ENCODE peak calls at places on chromosome 22, in four cellular contexts. One of them, this sample, is unnamed.

GRCh38 chr22:23278883-23279675 is 98.8 kb downstream of the BCR start:
- DNase-seq in CD8-positive, alpha-beta T cell: peak
- DNase-seq in breast epithelium: peak
- DNase-seq in RWPE2: peak
- DNase-seq in this sample: peak

GRCh38 chr22:50469377-50470305 is 5.2 kb downstream of the SBF1 start:
- DNase-seq in CD8-positive, alpha-beta T cell: peak
- DNase-seq in breast epithelium: peak
- DNase-seq in RWPE2: peak
- DNase-seq in this sample: peak

GRCh38 chr22:43085658-43086606 is 3.3 kb downstream of the TTLL1 start:
- DNase-seq in CD8-positive, alpha-beta T cell: no peak
- DNase-seq in breast epithelium: no peak
- DNase-seq in RWPE2: no peak
- DNase-seq in this sample: no peak

GRCh38 chr22:21942939-21943338 is 9.7 kb downstream of the PPM1F start:
- DNase-seq in CD8-positive, alpha-beta T cell: no peak
- DNase-seq in breast epithelium: no peak
- DNase-seq in RWPE2: no peak
- DNase-seq in this sample: no peak

GRCh38 chr22:27247691-27248434 is 553.7 kb downstream of the MN1 start:
- DNase-seq in CD8-positive, alpha-beta T cell: no peak
- DNase-seq in breast epithelium: no peak
- DNase-seq in RWPE2: no peak
- DNase-seq in this sample: no peak

GRCh38 chr22:43094085-43094484 is 4.9 kb upstream of the TTLL1 start:
- DNase-seq in CD8-positive, alpha-beta T cell: no peak
- DNase-seq in breast epithelium: no peak
- DNase-seq in RWPE2: no peak
- DNase-seq in this sample: peak

GRCh38 chr22:41469218-41469851 is 418 bp downstream of the ACO2 start:
- DNase-seq in CD8-positive, alpha-beta T cell: no peak
- DNase-seq in breast epithelium: no peak
- DNase-seq in RWPE2: no peak
- DNase-seq in this sample: no peak

GRCh38 chr22:45163074-45163416 is 680 bp upstream of the NUP50 start:
- DNase-seq in CD8-positive, alpha-beta T cell: no peak
- DNase-seq in breast epithelium: no peak
- DNase-seq in RWPE2: no peak
- DNase-seq in this sample: peak

GRCh38 chr22:46315976-46316375 is 19.3 kb downstream of the GTSE1 start:
- DNase-seq in CD8-positive, alpha-beta T cell: no peak
- DNase-seq in breast epithelium: no peak
- DNase-seq in RWPE2: no peak
- DNase-seq in this sample: no peak

GRCh38 chr22:21687685-21688259 is 22.0 kb downstream of the PPIL2 start:
- DNase-seq in CD8-positive, alpha-beta T cell: no peak
- DNase-seq in breast epithelium: no peak
- DNase-seq in RWPE2: no peak
- DNase-seq in this sample: no peak

GRCh38 chr22:29141078-29141688 is 64.5 kb upstream of the EMID1 start:
- DNase-seq in CD8-positive, alpha-beta T cell: no peak
- DNase-seq in breast epithelium: no peak
- DNase-seq in RWPE2: no peak
- DNase-seq in this sample: no peak

GRCh38 chr22:44130076-44130711 is 50.5 kb upstream of the PARVG start:
- DNase-seq in CD8-positive, alpha-beta T cell: no peak
- DNase-seq in breast epithelium: no peak
- DNase-seq in RWPE2: no peak
- DNase-seq in this sample: peak

GRCh38 chr22:23289851-23290724 is 109.8 kb downstream of the BCR start:
- DNase-seq in CD8-positive, alpha-beta T cell: peak
- DNase-seq in breast epithelium: no peak
- DNase-seq in RWPE2: no peak
- DNase-seq in this sample: peak

GRCh38 chr22:24894220-24894975 is 52.1 kb downstream of the LHFPL7 start:
- DNase-seq in CD8-positive, alpha-beta T cell: no peak
- DNase-seq in breast epithelium: peak
- DNase-seq in RWPE2: peak
- DNase-seq in this sample: peak

GRCh38 chr22:45172872-45173585 is 9.3 kb downstream of the NUP50 start:
- DNase-seq in CD8-positive, alpha-beta T cell: no peak
- DNase-seq in breast epithelium: no peak
- DNase-seq in RWPE2: no peak
- DNase-seq in this sample: no peak

GRCh38 chr22:42662114-42663021 is 13.2 kb upstream of the CYB5R3 start:
- DNase-seq in CD8-positive, alpha-beta T cell: peak
- DNase-seq in breast epithelium: peak
- DNase-seq in RWPE2: no peak
- DNase-seq in this sample: peak

GRCh38 chr22:20751185-20751851 is 22.6 kb upstream of the SERPIND1 start:
- DNase-seq in CD8-positive, alpha-beta T cell: no peak
- DNase-seq in breast epithelium: no peak
- DNase-seq in RWPE2: no peak
- DNase-seq in this sample: no peak

GRCh38 chr22:27314276-27314807 is 487.2 kb downstream of the MN1 start:
- DNase-seq in CD8-positive, alpha-beta T cell: no peak
- DNase-seq in breast epithelium: no peak
- DNase-seq in RWPE2: no peak
- DNase-seq in this sample: no peak

GRCh38 chr22:44231229-44231628 is 50.5 kb downstream of the PARVG start:
- DNase-seq in CD8-positive, alpha-beta T cell: no peak
- DNase-seq in breast epithelium: no peak
- DNase-seq in RWPE2: no peak
- DNase-seq in this sample: no peak

GRCh38 chr22:23387827-23388491 is 192.1 kb downstream of the IGLL1 start:
- DNase-seq in CD8-positive, alpha-beta T cell: no peak
- DNase-seq in breast epithelium: no peak
- DNase-seq in RWPE2: peak
- DNase-seq in this sample: no peak

GRCh38 chr22:23847310-23847920 is 8.6 kb upstream of the DERL3 start:
- DNase-seq in CD8-positive, alpha-beta T cell: no peak
- DNase-seq in breast epithelium: no peak
- DNase-seq in RWPE2: no peak
- DNase-seq in this sample: no peak

GRCh38 chr22:20021196-20022181 is 579 bp downstream of the TANGO2 start:
- DNase-seq in CD8-positive, alpha-beta T cell: peak
- DNase-seq in breast epithelium: peak
- DNase-seq in RWPE2: peak
- DNase-seq in this sample: no peak

GRCh38 chr22:17057959-17058814 is 26.6 kb upstream of the IL17RA start:
- DNase-seq in CD8-positive, alpha-beta T cell: peak
- DNase-seq in breast epithelium: peak
- DNase-seq in RWPE2: no peak
- DNase-seq in this sample: peak

GRCh38 chr22:17412232-17412631 is 43.0 kb downstream of the CECR2 start:
- DNase-seq in CD8-positive, alpha-beta T cell: no peak
- DNase-seq in breast epithelium: no peak
- DNase-seq in RWPE2: no peak
- DNase-seq in this sample: no peak

GRCh38 chr22:17845340-17845739 is 71.1 kb upstream of the BID start:
- DNase-seq in CD8-positive, alpha-beta T cell: no peak
- DNase-seq in breast epithelium: no peak
- DNase-seq in RWPE2: no peak
- DNase-seq in this sample: peak

GRCh38 chr22:46001426-46002106 is 24.6 kb upstream of the WNT7B start:
- DNase-seq in CD8-positive, alpha-beta T cell: no peak
- DNase-seq in breast epithelium: no peak
- DNase-seq in RWPE2: peak
- DNase-seq in this sample: no peak

GRCh38 chr22:33841281-33842005 is 78.8 kb downstream of the LARGE1 start:
- DNase-seq in CD8-positive, alpha-beta T cell: no peak
- DNase-seq in breast epithelium: no peak
- DNase-seq in RWPE2: no peak
- DNase-seq in this sample: no peak
- H3K4me3 ChIP-seq in CD8-positive, alpha-beta T cell: no peak
- H3K4me3 ChIP-seq in breast epithelium: no peak
- H3K4me3 ChIP-seq in RWPE2: no peak
- H3K4me3 ChIP-seq in this sample: no peak

GRCh38 chr22:39437836-39438704 is 18.7 kb upstream of the MGAT3 start:
- DNase-seq in CD8-positive, alpha-beta T cell: no peak
- DNase-seq in breast epithelium: no peak
- DNase-seq in RWPE2: no peak
- DNase-seq in this sample: no peak
- H3K4me3 ChIP-seq in CD8-positive, alpha-beta T cell: peak
- H3K4me3 ChIP-seq in breast epithelium: peak
- H3K4me3 ChIP-seq in RWPE2: no peak
- H3K4me3 ChIP-seq in this sample: no peak

DNA sequence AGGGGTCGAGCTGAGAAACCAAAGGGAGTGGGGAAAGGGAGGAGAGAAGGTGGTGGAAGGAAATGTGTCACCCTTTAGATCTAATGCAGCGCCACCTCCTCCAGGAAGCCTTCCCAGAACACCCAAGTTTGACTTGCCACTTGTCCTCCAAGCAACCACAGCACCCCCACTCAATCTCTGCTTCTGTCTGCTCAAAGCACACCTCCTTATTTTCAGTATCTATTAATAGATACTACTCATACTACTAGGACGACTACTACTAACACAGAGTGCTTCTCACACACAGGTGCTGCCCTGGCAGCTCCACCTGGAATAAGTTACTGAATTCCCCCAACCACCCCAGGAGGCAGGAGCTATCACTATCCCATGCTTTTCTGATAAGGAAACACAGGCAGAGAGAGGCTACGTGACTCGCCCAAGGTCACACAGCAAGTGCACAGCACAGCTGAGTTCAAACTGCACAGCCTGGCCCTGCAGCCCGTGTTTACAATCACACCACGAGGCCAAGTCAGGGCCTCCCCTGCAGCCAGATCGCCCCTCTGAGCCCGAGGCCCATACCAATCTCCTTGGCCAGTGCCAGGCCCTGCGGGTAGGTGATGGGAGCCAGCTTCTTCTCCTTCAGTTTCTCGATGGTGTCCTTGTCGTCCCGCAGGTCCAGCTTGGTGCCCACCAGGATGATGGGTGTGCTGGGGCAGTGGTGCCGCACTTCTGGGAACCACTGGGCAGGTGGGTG is 13.2 kb downstream of the RAC2 start:
- DNase-seq in CD8-positive, alpha-beta T cell: peak
- DNase-seq in breast epithelium: no peak
- DNase-seq in RWPE2: no peak
- DNase-seq in this sample: no peak
- H3K4me3 ChIP-seq in CD8-positive, alpha-beta T cell: peak
- H3K4me3 ChIP-seq in breast epithelium: no peak
- H3K4me3 ChIP-seq in RWPE2: no peak
- H3K4me3 ChIP-seq in this sample: no peak

GRCh38 chr22:49179886-49180682 is 647.6 kb downstream of the BRD1 start:
- DNase-seq in CD8-positive, alpha-beta T cell: no peak
- DNase-seq in breast epithelium: no peak
- DNase-seq in RWPE2: no peak
- DNase-seq in this sample: no peak

GRCh38 chr22:49176956-49177355 is 650.7 kb downstream of the BRD1 start:
- DNase-seq in CD8-positive, alpha-beta T cell: no peak
- DNase-seq in breast epithelium: no peak
- DNase-seq in RWPE2: no peak
- DNase-seq in this sample: no peak

GRCh38 chr22:49179175-49179574 is 648.5 kb downstream of the BRD1 start:
- DNase-seq in CD8-positive, alpha-beta T cell: no peak
- DNase-seq in breast epithelium: no peak
- DNase-seq in RWPE2: no peak
- DNase-seq in this sample: no peak

GRCh38 chr22:49177666-49178065 is 650.0 kb downstream of the BRD1 start:
- DNase-seq in CD8-positive, alpha-beta T cell: no peak
- DNase-seq in breast epithelium: no peak
- DNase-seq in RWPE2: no peak
- DNase-seq in this sample: no peak

GRCh38 chr22:49178246-49179005 is 649.2 kb downstream of the BRD1 start:
- DNase-seq in CD8-positive, alpha-beta T cell: no peak
- DNase-seq in breast epithelium: no peak
- DNase-seq in RWPE2: no peak
- DNase-seq in this sample: no peak
- H3K4me3 ChIP-seq in CD8-positive, alpha-beta T cell: no peak
- H3K4me3 ChIP-seq in breast epithelium: no peak
- H3K4me3 ChIP-seq in RWPE2: no peak
- H3K4me3 ChIP-seq in this sample: no peak

DNA sequence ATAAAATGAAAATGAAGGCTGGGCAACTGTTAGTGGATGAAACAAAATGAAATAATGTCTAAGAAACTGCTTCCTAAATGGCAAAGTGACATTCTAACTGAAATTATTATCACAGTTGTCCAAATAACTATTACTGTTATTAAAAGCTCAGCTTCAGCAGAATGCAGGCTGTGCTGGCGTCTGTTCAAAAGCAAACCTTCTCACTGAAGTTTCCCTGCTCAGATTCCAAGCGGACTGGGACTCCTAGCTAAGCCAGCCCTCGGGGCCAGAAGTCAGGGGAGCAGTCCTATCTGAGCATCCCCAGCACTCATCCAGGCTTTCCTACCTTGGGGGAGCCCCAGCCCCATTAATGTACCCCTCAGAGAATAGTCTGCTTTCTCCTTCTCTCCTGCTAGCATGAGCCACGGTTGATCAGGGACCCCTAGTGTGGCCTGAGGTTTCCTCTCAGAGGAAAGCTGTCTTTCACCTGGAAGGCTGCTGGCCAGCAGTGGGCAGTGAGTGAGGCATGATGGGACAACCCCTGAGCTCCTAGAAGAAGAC is 1167.3 kb downstream of the TBC1D22A start:
- DNase-seq in CD8-positive, alpha-beta T cell: no peak
- DNase-seq in breast epithelium: no peak
- DNase-seq in RWPE2: no peak
- DNase-seq in this sample: no peak
- H3K4me3 ChIP-seq in CD8-positive, alpha-beta T cell: no peak
- H3K4me3 ChIP-seq in breast epithelium: no peak
- H3K4me3 ChIP-seq in RWPE2: no peak
- H3K4me3 ChIP-seq in this sample: no peak

DNA sequence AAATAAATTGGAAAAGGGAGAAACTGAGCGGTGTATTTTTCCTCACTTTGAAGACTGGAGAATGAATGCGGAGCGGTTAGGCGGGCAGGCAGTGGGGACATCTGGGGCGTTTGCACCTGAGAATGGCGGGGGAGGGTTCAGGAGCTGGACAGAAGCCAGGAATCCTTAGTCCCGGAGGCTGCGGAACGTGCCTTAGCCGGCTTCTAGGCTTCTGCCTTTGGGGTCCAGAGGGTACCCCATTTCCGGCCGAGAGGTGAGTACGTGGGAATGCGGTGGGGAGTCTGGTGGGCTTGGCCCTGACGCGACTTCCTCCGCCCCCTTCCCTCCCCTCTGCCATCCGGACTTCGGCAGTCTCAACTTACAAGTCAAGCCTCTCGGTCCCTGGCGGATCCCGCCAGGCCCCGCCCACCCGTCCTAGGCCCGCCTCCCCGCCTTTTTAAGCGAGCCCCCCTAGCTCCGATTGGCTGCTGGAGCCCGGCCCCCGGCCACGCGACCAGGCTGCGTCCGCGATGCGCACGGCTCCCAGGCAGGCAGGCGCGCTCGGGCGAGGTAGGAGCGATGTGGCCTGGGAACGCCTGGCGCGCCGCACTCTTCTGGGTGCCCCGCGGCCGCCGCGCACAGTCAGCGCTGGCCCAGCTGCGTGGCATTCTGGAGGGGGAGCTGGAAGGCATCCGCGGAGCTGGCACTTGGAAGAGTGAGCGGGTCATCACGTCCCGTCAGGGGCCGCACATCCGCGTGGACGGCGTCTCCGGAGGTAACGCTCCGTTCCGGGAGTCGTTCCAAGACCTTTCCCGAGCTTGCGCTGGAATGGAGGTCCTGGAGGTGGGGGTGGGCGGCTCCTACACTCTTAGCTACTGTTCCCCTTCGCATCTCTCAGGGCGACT is at the start of gene GCAT:
- DNase-seq in CD8-positive, alpha-beta T cell: peak
- DNase-seq in breast epithelium: peak
- DNase-seq in RWPE2: peak
- DNase-seq in this sample: peak
- H3K4me3 ChIP-seq in CD8-positive, alpha-beta T cell: peak
- H3K4me3 ChIP-seq in breast epithelium: peak
- H3K4me3 ChIP-seq in RWPE2: peak
- H3K4me3 ChIP-seq in this sample: peak